ENCODE peak calls at places on chromosomes 5 and 9, in six cellular contexts. O is IMR-90, U is H1, X is neuronal stem cell, S is mesenchymal stem cell, W is trophoblast cell. D is an unnamed sample.

GRCh38 chr5:134093351-134093750 is 21.1 kb upstream of the TCF7 start:
- DNase-seq in O (no peak), U (no peak), X (no peak), S (no peak), W (no peak), D (no peak)

GRCh38 chr5:124519396-124519795 is 227.0 kb downstream of the ZNF608 start:
- DNase-seq in O (peak; percentile 86), U (no peak), X (no peak), S (peak; percentile 90), W (no peak), D (no peak)

GRCh38 chr9:129888085-129888808 is 53.0 kb downstream of the USP20 start:
- DNase-seq in O (no peak), U (no peak), X (no peak), S (no peak), W (peak; percentile 14), D (no peak)

GRCh38 chr9:27473135-27473534 is 51.0 kb upstream of the IFNK start:
- DNase-seq in O (no peak), U (no peak), X (no peak), S (peak; percentile 33), W (no peak), D (no peak)

GRCh38 chr5:139482050-139482889 is at the start of gene STING1:
- DNase-seq in O (peak; percentile 98), U (no peak), X (no peak), S (peak; percentile 99), W (no peak), D (no peak)

GRCh38 chr9:23702311-23702922 is 123.6 kb downstream of the ELAVL2 start:
- DNase-seq in O (no peak), U (no peak), X (no peak), S (no peak), W (no peak), D (no peak)

GRCh38 chr5:16934123-16934522 is 2.0 kb downstream of the MYO10 start:
- DNase-seq in O (peak; percentile 80), U (peak; percentile 94), X (peak; percentile 78), S (peak; percentile 84), W (peak; percentile 41), D (peak; percentile 73)

GRCh38 chr5:124628721-124629596 is 117.5 kb downstream of the ZNF608 start:
- DNase-seq in O (peak; percentile 99), U (no peak), X (no peak), S (peak; percentile 99), W (peak; percentile 94), D (peak; percentile 76)

GRCh38 chr9:5085993-5086392 is 99.4 kb downstream of the INSL6 start:
- DNase-seq in O (no peak), U (no peak), X (no peak), S (no peak), W (no peak), D (peak; percentile 28)

DNA sequence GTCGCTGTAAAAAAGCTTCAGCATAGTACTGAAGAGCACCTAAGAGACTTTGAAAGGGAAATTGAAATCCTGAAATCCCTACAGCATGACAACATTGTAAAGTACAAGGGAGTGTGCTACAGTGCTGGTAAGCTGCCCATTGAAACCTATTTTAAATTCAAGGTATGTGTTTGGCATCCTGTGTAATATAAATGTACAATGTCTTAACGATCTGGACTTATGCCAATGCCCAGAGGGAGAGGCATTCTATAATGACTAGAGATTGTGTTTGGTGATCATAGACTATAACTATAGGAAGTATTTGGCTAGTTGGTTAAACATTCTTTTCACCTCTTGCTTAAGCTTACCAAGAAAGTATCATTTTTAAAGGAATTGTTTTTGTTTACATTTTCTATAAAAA is 95.7 kb downstream of the INSL6 start:
- DNase-seq in O (no peak), U (no peak), X (no peak), S (no peak), W (no peak), D (no peak)
- H3K14ac ChIP-seq in O (no peak overlapping the region), U (no peak overlapping the region), X (no peak overlapping the region), S (no peak overlapping the region), W (no peak overlapping the region), D (no peak overlapping the region)

GRCh38 chr9:447230-448025 is 232.8 kb downstream of the DOCK8 start:
- DNase-seq in O (peak; percentile 8), U (no peak), X (no peak), S (no peak), W (peak; percentile 48), D (no peak)
- H3K14ac ChIP-seq in O (no peak overlapping the region), U (no peak overlapping the region), X (no peak overlapping the region), S (no peak overlapping the region), W (no peak overlapping the region), D (no peak overlapping the region)

GRCh38 chr9:97076238-97076637 is 37.3 kb upstream of the CTSV start:
- DNase-seq in O (no peak), U (peak; percentile 60), X (no peak), S (no peak), W (no peak), D (peak; percentile 71)

GRCh38 chr9:97077465-97078295 is 38.7 kb upstream of the CTSV start:
- DNase-seq in O (no peak), U (no peak), X (no peak), S (no peak), W (no peak), D (no peak)

GRCh38 chr9:97075289-97075870 is 36.4 kb upstream of the CTSV start:
- DNase-seq in O (no peak), U (no peak), X (no peak), S (no peak), W (no peak), D (no peak)

DNA sequence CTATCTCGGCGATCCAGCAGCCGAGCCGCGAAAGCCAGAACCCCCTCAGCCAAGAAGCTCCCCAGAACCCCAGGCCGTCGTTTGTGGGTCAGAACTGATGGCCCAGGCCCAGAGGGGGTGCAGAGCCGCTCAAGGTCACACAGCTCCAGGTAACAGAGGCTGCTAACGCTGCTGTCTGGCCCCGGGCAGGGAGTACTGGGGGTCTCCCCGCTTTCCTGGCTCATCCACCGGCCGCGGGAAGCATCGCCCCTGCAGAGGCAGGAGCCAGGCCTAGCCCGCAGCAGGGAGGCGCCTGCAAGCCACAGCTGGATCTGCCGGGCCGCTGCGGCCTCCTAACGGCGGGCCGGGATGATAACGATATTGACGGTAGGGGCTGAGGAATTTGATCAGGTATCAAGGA is 39.4 kb upstream of the CTSV start:
- DNase-seq in O (no peak), U (no peak), X (no peak), S (no peak), W (no peak), D (no peak)
- H3K14ac ChIP-seq in O (no peak overlapping the region), U (no peak overlapping the region), X (no peak overlapping the region), S (no peak overlapping the region), W (no peak overlapping the region), D (no peak overlapping the region)

GRCh38 chr5:56670916-56671315 is 144.4 kb upstream of the MAP3K1 start:
- DNase-seq in O (peak; percentile 69), U (no peak), X (no peak), S (peak; percentile 42), W (no peak), D (no peak)

GRCh38 chr5:56666901-56667300 is 148.4 kb upstream of the MAP3K1 start:
- DNase-seq in O (no peak), U (no peak), X (no peak), S (no peak), W (no peak), D (no peak)

GRCh38 chr5:56669534-56670483 is 145.5 kb upstream of the MAP3K1 start:
- DNase-seq in O (peak; percentile 12), U (peak; percentile 47), X (no peak), S (peak; percentile 43), W (no peak), D (peak; percentile 79)

GRCh38 chr5:56667692-56668091 is 147.7 kb upstream of the MAP3K1 start:
- DNase-seq in O (no peak), U (no peak), X (no peak), S (no peak), W (no peak), D (no peak)

GRCh38 chr5:56668996-56669395 is 146.4 kb upstream of the MAP3K1 start:
- DNase-seq in O (no peak), U (no peak), X (no peak), S (no peak), W (peak; percentile 76), D (no peak)
- H3K14ac ChIP-seq in O (no peak overlapping the region), U (no peak overlapping the region), X (no peak overlapping the region), S (no peak overlapping the region), W (no peak overlapping the region), D (no peak overlapping the region)

GRCh38 chr5:60903356-60903755 is 41.5 kb downstream of the ERCC8 start:
- DNase-seq in O (no peak), U (no peak), X (no peak), S (no peak), W (no peak), D (no peak)
- H3K14ac ChIP-seq in O (no peak overlapping the region), U (no peak overlapping the region), X (no peak overlapping the region), S (no peak overlapping the region), W (no peak overlapping the region), D (no peak overlapping the region)

GRCh38 chr9:15469406-15469805 is 41.4 kb downstream of the PSIP1 start:
- DNase-seq in O (peak; percentile 46), U (no peak), X (no peak), S (no peak), W (no peak), D (no peak)

GRCh38 chr9:15468113-15468512 is 42.7 kb downstream of the PSIP1 start:
- DNase-seq in O (peak; percentile 10), U (no peak), X (no peak), S (peak; percentile 12), W (no peak), D (no peak)

GRCh38 chr9:15469862-15470261 is 40.9 kb downstream of the PSIP1 start:
- DNase-seq in O (peak; percentile 67), U (no peak), X (no peak), S (no peak), W (no peak), D (no peak)
- H3K14ac ChIP-seq in O (no peak overlapping the region), U (no peak overlapping the region), X (no peak overlapping the region), S (no peak overlapping the region), W (no peak overlapping the region), D (no peak overlapping the region)